ENCODE peak calls at places on chromosomes 11 and 22, in seven cellular contexts. K, A, H, G, U, B and C are unnamed samples.

GRCh38 chr11:100923555-100923954 is 206.1 kb downstream of the PGR start:
- DNase-seq in K (no peak), A (no peak), H (no peak), G (no peak), U (no peak), B (no peak), C (peak)

GRCh38 chr22:44758354-44758969 is 6.1 kb downstream of the ARHGAP8 start:
- DNase-seq in K (no peak), A (no peak), H (no peak), G (peak), U (no peak), B (peak), C (peak)

GRCh38 chr11:128487978-128488377 is 99.4 kb downstream of the ETS1 start:
- DNase-seq in K (no peak), A (no peak), H (no peak), G (no peak), U (no peak), B (no peak), C (no peak)

GRCh38 chr11:109929308-109929707 is 163.9 kb upstream of the ZC3H12C start:
- DNase-seq in K (no peak), A (no peak), H (no peak), G (no peak), U (no peak), B (no peak), C (no peak)

GRCh38 chr11:47225552-47226137 is 10.9 kb downstream of the DDB2 start:
- DNase-seq in K (no peak), A (no peak), H (no peak), G (no peak), U (no peak), B (peak), C (peak)

GRCh38 chr22:39243443-39244072 is 1.2 kb downstream of the PDGFB start:
- DNase-seq in K (no peak), A (no peak), H (no peak), G (peak), U (peak), B (peak), C (no peak)

GRCh38 chr11:112227002-112227401 is 774 bp downstream of the PTS start:
- DNase-seq in K (no peak), A (no peak), H (no peak), G (no peak), U (no peak), B (peak), C (peak)

GRCh38 chr11:2759228-2760195 is 59.7 kb upstream of the KCNQ1OT1 start:
- DNase-seq in K (no peak), A (no peak), H (no peak), G (no peak), U (no peak), B (no peak), C (no peak)

GRCh38 chr11:64165482-64165841 is 451 bp downstream of the MACROD1 start:
- DNase-seq in K (no peak), A (no peak), H (no peak), G (no peak), U (no peak), B (no peak), C (no peak)

GRCh38 chr22:40024201-40025061 is 29.7 kb downstream of the FAM83F start:
- DNase-seq in K (peak), A (peak), H (no peak), G (peak), U (peak), B (peak), C (peak)

GRCh38 chr22:26648761-26649363 is 8.5 kb upstream of the MIAT start:
- DNase-seq in K (no peak), A (no peak), H (no peak), G (no peak), U (no peak), B (peak), C (no peak)

GRCh38 chr22:20804650-20805049 is 30.7 kb downstream of the SERPIND1 start:
- DNase-seq in K (no peak), A (no peak), H (no peak), G (no peak), U (no peak), B (no peak), C (no peak)

GRCh38 chr11:1228183-1228821 is 5.4 kb downstream of the MUC5B start:
- DNase-seq in K (peak), A (no peak), H (no peak), G (no peak), U (no peak), B (no peak), C (no peak)

GRCh38 chr22:47690586-47690985 is 928.1 kb downstream of the TBC1D22A start:
- DNase-seq in K (no peak), A (no peak), H (no peak), G (no peak), U (no peak), B (no peak), C (no peak)

GRCh38 chr22:25420925-25421904 is 143.3 kb upstream of the GRK3 start:
- DNase-seq in K (peak), A (no peak), H (no peak), G (peak), U (no peak), B (no peak), C (no peak)

GRCh38 chr22:45203150-45203974 is 37.3 kb downstream of the KIAA0930 start:
- DNase-seq in K (peak), A (no peak), H (no peak), G (no peak), U (no peak), B (no peak), C (no peak)

GRCh38 chr22:48704335-48704734 is 1123.3 kb downstream of the BRD1 start:
- DNase-seq in K (no peak), A (no peak), H (no peak), G (no peak), U (no peak), B (no peak), C (no peak)

GRCh38 chr22:45058622-45058912 is 48.8 kb upstream of the PHF21B start:
- DNase-seq in K (no peak), A (no peak), H (no peak), G (no peak), U (no peak), B (no peak), C (no peak)

GRCh38 chr11:69245491-69246345 is 48.2 kb upstream of the MYEOV start:
- DNase-seq in K (peak), A (no peak), H (no peak), G (no peak), U (no peak), B (no peak), C (no peak)

GRCh38 chr22:41308054-41308453 is 6.7 kb downstream of the ZC3H7B start:
- DNase-seq in K (no peak), A (no peak), H (no peak), G (peak), U (peak), B (peak), C (peak)

GRCh38 chr11:125173556-125173955 is 9.0 kb downstream of the PKNOX2 start:
- DNase-seq in K (no peak), A (no peak), H (no peak), G (no peak), U (no peak), B (no peak), C (no peak)

GRCh38 chr11:83436855-83437254 is 150.7 kb upstream of the CCDC90B start:
- DNase-seq in K (no peak), A (no peak), H (no peak), G (peak), U (no peak), B (no peak), C (no peak)
- H3K23ac ChIP-seq in K (no peak), A (no peak), H (no peak), G (no peak), U (no peak), B (no peak), C (no peak)

GRCh38 chr22:18045794-18046193 is 21.4 kb upstream of the MICAL3 start:
- DNase-seq in K (no peak), A (no peak), H (no peak), G (no peak), U (no peak), B (no peak), C (no peak)

GRCh38 chr22:18050065-18050464 is 25.7 kb upstream of the MICAL3 start:
- DNase-seq in K (no peak), A (no peak), H (no peak), G (no peak), U (no peak), B (no peak), C (no peak)

GRCh38 chr22:18048441-18048898 is 24.1 kb upstream of the MICAL3 start:
- DNase-seq in K (no peak), A (no peak), H (no peak), G (no peak), U (peak), B (no peak), C (peak)

GRCh38 chr22:18044548-18045271 is 20.3 kb upstream of the MICAL3 start:
- DNase-seq in K (no peak), A (no peak), H (no peak), G (no peak), U (no peak), B (no peak), C (peak)

GRCh38 chr22:18048041-18048440 is 23.7 kb upstream of the MICAL3 start:
- DNase-seq in K (no peak), A (no peak), H (no peak), G (no peak), U (peak), B (no peak), C (no peak)
- H3K23ac ChIP-seq in K (no peak), A (peak), H (no peak), G (no peak), U (no peak), B (no peak), C (no peak)

DNA sequence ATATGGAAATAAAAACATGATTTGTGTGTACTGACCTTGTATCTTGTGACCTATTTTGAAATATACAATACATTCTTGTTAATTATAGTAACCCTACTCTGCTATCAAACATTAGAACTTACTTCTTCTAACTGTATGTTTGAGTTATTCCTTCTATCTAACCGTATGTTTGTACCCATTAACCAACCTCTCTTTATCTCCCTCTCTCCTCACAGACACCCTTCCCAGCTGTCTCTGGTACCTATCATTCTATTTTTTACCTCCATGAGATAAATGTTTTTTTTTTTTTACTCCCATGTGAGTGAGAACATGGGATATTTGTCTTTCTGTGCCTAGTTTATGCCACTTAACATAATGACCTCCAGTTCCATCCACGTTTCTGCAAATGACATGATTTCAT is 128.7 kb downstream of the DDX10 start:
- DNase-seq in K (no peak), A (no peak), H (no peak), G (no peak), U (no peak), B (no peak), C (no peak)
- H3K23ac ChIP-seq in K (no peak), A (no peak), H (no peak), G (no peak), U (no peak), B (no peak), C (no peak)

DNA sequence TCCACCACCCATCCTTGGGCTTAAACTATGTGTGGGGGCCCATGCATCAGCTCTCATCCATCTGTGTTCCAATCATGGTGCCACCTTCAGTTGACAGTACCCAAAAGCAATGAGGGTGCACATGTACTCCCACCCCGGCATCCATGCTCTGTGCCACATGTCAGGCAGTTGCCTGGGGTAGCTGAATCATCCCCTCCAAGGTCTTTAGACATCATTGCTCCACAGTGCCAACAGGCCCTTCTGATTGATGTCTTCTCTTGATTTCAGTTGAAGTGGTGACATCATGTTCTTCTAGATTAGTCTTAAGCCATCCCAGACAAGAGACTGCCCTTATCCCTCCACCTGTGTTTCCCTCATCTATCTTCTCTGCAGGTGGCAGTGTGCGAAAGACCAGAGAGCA is 42.5 kb downstream of the TMPRSS5 start:
- DNase-seq in K (no peak), A (no peak), H (no peak), G (no peak), U (no peak), B (no peak), C (no peak)
- H3K23ac ChIP-seq in K (no peak), A (no peak), H (no peak), G (no peak), U (no peak), B (no peak), C (no peak)

DNA sequence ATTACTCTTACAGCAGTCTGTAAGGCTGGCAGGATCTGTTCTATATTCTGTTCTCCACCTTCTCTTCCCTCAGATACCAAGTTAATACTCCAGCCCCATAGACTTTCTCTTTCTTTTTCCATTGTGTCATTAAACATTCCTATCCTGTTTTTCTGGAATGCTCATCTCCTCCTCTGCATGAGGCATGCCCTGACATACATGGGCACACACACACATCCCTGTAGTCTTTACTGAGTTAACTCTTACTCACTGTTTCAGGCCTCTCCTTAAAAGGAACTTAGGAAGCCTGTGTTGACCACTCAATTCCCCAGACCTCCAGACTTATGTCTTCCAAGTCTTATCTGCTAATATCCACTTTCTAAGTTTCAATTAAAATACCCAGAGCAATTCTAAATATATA is 476.8 kb downstream of the METTL15 start:
- DNase-seq in K (no peak), A (no peak), H (no peak), G (no peak), U (no peak), B (peak), C (peak)
- H3K23ac ChIP-seq in K (no peak), A (no peak), H (no peak), G (no peak), U (no peak), B (no peak), C (peak)

GRCh38 chr11:95338430-95338991 is 107.5 kb upstream of the SESN3 start:
- DNase-seq in K (no peak), A (no peak), H (no peak), G (no peak), U (no peak), B (peak), C (peak)

GRCh38 chr11:95337972-95338429 is 107.0 kb upstream of the SESN3 start:
- DNase-seq in K (no peak), A (no peak), H (no peak), G (peak), U (no peak), B (no peak), C (no peak)

GRCh38 chr11:95339554-95339953 is 108.6 kb upstream of the SESN3 start:
- DNase-seq in K (no peak), A (no peak), H (no peak), G (no peak), U (no peak), B (peak), C (no peak)

GRCh38 chr11:95337175-95337957 is 106.4 kb upstream of the SESN3 start:
- DNase-seq in K (peak), A (peak), H (no peak), G (peak), U (no peak), B (peak), C (peak)

DNA sequence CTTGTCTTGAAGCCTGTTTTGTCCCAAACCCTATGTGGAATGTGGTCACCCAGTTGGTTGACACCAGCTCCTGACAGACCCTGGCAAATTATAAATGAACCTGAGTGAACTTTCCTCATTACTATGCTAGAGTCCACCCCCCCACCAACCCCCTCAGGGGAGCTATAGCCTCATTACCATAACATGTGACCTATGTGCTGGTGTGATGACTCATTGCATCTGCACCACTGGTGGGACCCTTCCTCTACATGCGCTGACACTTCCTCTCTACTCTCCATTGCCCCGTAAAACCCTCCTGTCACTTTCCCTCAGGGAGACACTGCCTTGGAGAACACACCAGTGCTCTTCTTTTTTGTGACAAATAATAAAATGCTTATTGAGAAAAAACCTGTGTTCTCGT is 105.0 kb upstream of the SESN3 start:
- DNase-seq in K (no peak), A (no peak), H (no peak), G (peak), U (no peak), B (no peak), C (no peak)
- H3K23ac ChIP-seq in K (no peak), A (no peak), H (no peak), G (no peak), U (no peak), B (no peak), C (no peak)